ENCODE peak calls at places on chromosomes 11 and 22, in nine cellular contexts. D, L, R, J, X, Q, E, H and T are unnamed samples. For H3K4me1, the result is how much of the 10 kb centered on the place peaks cover.

GRCh38 chr11:8870461-8871282 is 40.3 kb upstream of the AKIP1 start:
- DNase-seq in E (peak), X (peak), Q (peak), H (peak), L (no peak), D (no peak), R (no peak), J (peak), T (peak)

GRCh38 chr11:107916671-107917241 is 11.5 kb upstream of the RAB39A start:
- DNase-seq in J (peak), L (peak), E (no peak), R (no peak), H (peak), X (no peak), D (no peak), Q (no peak), T (no peak)

GRCh38 chr11:104772806-104773241 is 125.4 kb downstream of the CASP12 start:
- DNase-seq in E (peak), R (no peak), Q (no peak), D (no peak), L (peak), X (no peak), H (no peak), J (no peak), T (no peak)

GRCh38 chr22:32744560-32744959 is 56.9 kb upstream of the TIMP3 start:
- DNase-seq in E (no peak), H (no peak), D (no peak), Q (no peak), X (no peak), J (no peak), L (no peak), R (no peak), T (no peak)

GRCh38 chr11:59680287-59681154 is 11.7 kb upstream of the PATL1 start:
- DNase-seq in L (peak), H (peak), X (peak), E (peak), D (no peak), J (peak), Q (peak), R (peak), T (no peak)

GRCh38 chr11:119166368-119167076 is 2.0 kb upstream of the NLRX1 start:
- DNase-seq in X (no peak), D (no peak), L (peak), Q (no peak), H (no peak), E (no peak), R (no peak), J (no peak), T (no peak)

GRCh38 chr11:104781719-104782376 is 116.4 kb downstream of the CASP12 start:
- DNase-seq in X (no peak), Q (no peak), H (peak), L (no peak), D (no peak), J (no peak), R (no peak), E (no peak), T (no peak)

GRCh38 chr22:27949421-27949820 is 30.4 kb upstream of the PITPNB start:
- DNase-seq in D (no peak), L (no peak), Q (no peak), H (no peak), X (no peak), E (no peak), J (no peak), R (no peak), T (no peak)

GRCh38 chr11:47327025-47327424 is 25.5 kb downstream of the MYBPC3 start:
- DNase-seq in L (no peak), H (no peak), E (no peak), Q (no peak), J (no peak), R (no peak), D (no peak), X (no peak), T (no peak)

GRCh38 chr11:16793511-16793910 is 55.1 kb downstream of the C11orf58 start:
- DNase-seq in R (no peak), J (no peak), H (no peak), X (peak), E (no peak), L (no peak), Q (no peak), D (no peak), T (no peak)

GRCh38 chr11:112886707-112887370 is 74.4 kb upstream of the NCAM1 start:
- DNase-seq in R (no peak), E (no peak), H (no peak), Q (no peak), D (no peak), X (no peak), L (no peak), J (no peak), T (no peak)

GRCh38 chr22:35335936-35336781 is 36.5 kb downstream of the TOM1 start:
- DNase-seq in J (no peak), D (no peak), E (no peak), R (no peak), H (no peak), L (no peak), Q (no peak), X (no peak), T (no peak)

GRCh38 chr11:36594316-36594989 is at the start of gene IFTAP:
- DNase-seq in E (peak), R (no peak), Q (peak), J (peak), X (peak), L (peak), D (no peak), H (peak), T (no peak)

GRCh38 chr11:17743808-17744119 is 9.2 kb downstream of the KCNC1 start:
- DNase-seq in X (peak), H (no peak), J (no peak), D (no peak), R (no peak), E (no peak), L (no peak), Q (no peak), T (no peak)

GRCh38 chr11:15198284-15198683 is 83.6 kb downstream of the INSC start:
- DNase-seq in H (no peak), Q (no peak), D (no peak), X (no peak), J (no peak), R (no peak), L (no peak), E (no peak), T (no peak)

GRCh38 chr11:118241191-118242098 is 10.7 kb downstream of the MPZL3 start:
- DNase-seq in D (no peak), L (no peak), H (no peak), E (peak), Q (peak), R (no peak), X (peak), J (peak), T (no peak)

GRCh38 chr11:57392421-57393105 is 2.1 kb upstream of the PRG2 start:
- DNase-seq in E (no peak), L (no peak), R (no peak), H (no peak), Q (no peak), X (no peak), D (no peak), J (no peak), T (no peak)

GRCh38 chr22:36406721-36407120 is 19.0 kb upstream of the MYH9 start:
- DNase-seq in L (no peak), X (no peak), D (no peak), R (no peak), J (no peak), E (no peak), H (no peak), Q (no peak), T (no peak)
- H3K4me1 ChIP-seq in L (under half), X (under half), D (under half), R (under half), J (under half), E (under half), H (under half), Q (under half), T (under half)

GRCh38 chr11:2386591-2386990 is 9.5 kb downstream of the CD81 start:
- DNase-seq in X (peak), R (no peak), E (no peak), H (no peak), L (no peak), D (no peak), J (no peak), Q (no peak), T (no peak)
- TF ChIP-seq POLR2AphosphoS5 in X (peak), R (no peak), E (no peak), H (no peak), L (no peak), D (no peak), J (no peak), Q (no peak), T (no peak)

DNA sequence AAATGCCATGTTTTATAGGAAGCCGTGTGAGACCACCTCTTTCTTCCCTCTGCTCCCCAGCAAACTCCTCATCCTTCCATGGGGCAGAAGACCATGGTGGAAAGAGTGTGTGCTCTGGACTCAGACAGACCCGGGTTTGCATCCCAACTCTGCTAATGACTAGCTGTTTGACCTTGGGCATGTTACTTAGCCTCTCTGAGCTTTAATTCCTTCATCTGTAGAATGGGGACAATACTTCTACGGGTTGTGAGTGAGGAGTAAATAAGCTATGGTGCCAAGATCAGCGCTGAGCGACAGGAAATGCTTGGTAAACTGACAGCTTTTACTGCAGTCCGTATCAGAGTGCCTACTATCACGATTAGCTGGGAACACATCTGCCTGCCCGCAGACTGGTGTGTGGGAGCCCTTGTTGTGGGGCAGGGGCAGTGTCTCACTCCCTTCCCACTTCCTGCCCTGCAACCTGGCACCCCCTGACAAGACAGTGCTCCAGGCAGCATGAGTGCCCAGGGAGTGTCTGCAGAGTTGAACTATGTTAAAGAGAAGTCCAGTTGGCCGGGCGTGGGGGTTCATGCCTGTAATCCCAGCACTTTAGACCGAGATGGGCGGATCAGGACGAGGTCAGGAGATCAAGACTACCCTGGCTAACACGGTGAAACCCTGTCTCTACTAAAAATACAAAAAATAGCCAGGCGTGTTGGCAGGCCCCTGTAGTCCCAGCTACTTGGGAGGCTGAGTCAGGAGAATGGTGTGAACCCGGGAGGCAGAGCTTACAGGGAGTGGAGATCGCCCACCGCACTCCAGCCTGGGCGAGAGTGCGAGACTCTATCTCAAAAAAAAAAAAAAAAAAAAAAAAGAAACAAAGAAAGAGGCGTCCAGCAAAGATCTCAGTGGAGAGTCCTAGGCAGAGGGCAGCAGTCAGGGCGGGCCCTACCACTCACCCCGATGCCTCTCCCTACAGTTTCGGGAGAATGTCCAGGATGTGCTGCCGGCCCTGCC is 2.2 kb downstream of the SEC14L2 start:
- DNase-seq in H (no peak), R (no peak), L (no peak), D (no peak), E (no peak), Q (peak), X (no peak), J (no peak), T (no peak)
- H3K4me3 ChIP-seq in H (no peak), R (no peak), L (peak), D (no peak), E (peak), Q (peak), X (no peak), J (no peak), T (peak)

GRCh38 chr22:50185384-50186087 is at the start of gene TRABD:
- DNase-seq in X (peak), Q (peak), H (peak), E (peak), J (peak), L (no peak), D (peak), R (no peak), T (peak)
- H3K4me1 ChIP-seq in X (half or more), Q (under half), H (under half), E (under half), J (half or more), L (under half), D (half or more), R (under half), T (half or more)